ENCODE peak calls at places on chromosomes 4 and X, in six cellular contexts. K, W, A, S, M and N are unnamed samples. For H3K36me3, the result is how much of the 10 kb centered on the place peaks cover.

GRCh38 chr4:56086073-56086521 is 137.4 kb downstream of the CEP135 start:
- DNase-seq in S (no peak), A (no peak), W (peak), K (no peak), M (no peak), N (no peak)

GRCh38 chr4:157045507-157046127 is 30.3 kb upstream of the GLRB start:
- DNase-seq in W (peak), M (no peak), S (no peak), A (no peak), K (peak), N (peak)

GRCh38 chrX:65575024-65575423 is 40.4 kb upstream of the LAS1L start:
- DNase-seq in K (no peak), M (no peak), W (no peak), S (no peak), A (no peak), N (no peak)

GRCh38 chrX:2507904-2508630 is 7.3 kb upstream of the DHRSX start:
- DNase-seq in M (no peak), W (no peak), S (no peak), A (no peak), K (no peak), N (no peak)

GRCh38 chrX:34901761-34902160 is 40.8 kb upstream of the FAM47B start:
- DNase-seq in M (no peak), W (no peak), K (no peak), A (no peak), S (no peak), N (no peak)

GRCh38 chr4:159764343-159764952 is 661.6 kb downstream of the RAPGEF2 start:
- DNase-seq in S (no peak), A (no peak), W (peak), M (no peak), K (peak), N (no peak)

GRCh38 chr4:141352775-141353544 is 132.3 kb downstream of the ZNF330 start:
- DNase-seq in A (no peak), K (peak), S (no peak), M (no peak), W (peak), N (no peak)

GRCh38 chr4:98469776-98470175 is 188.6 kb downstream of the TSPAN5 start:
- DNase-seq in W (no peak), K (no peak), A (no peak), S (no peak), M (no peak), N (no peak)

GRCh38 chrX:19214248-19214787 is 92.0 kb upstream of the ADGRG2 start:
- DNase-seq in S (no peak), M (no peak), K (no peak), A (no peak), W (no peak), N (no peak)

DNA sequence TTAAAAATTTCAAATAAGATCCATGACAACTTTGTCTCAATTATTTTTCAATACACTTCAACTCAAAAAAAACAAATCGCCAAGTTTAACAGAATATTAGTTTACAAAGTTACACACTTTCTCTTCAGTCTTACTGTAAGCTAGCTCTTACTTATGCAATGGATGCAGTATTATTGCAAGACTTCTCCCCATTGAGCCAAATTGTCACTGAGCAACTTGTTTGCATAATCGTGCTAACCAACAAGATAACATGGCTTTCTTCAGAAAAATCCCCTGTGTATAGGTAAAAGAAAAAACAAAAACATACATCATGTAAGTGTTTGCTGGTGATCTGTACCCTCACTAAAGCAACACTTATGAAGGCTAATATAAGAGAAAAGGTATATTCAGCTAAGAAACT is 18.9 kb downstream of the DNAJB14 start:
- DNase-seq in S (no peak), K (no peak), M (no peak), W (no peak), A (no peak), N (no peak)
- H3K36me3 ChIP-seq in S (under half), K (under half), M (under half), W (under half), A (under half), N (under half)

DNA sequence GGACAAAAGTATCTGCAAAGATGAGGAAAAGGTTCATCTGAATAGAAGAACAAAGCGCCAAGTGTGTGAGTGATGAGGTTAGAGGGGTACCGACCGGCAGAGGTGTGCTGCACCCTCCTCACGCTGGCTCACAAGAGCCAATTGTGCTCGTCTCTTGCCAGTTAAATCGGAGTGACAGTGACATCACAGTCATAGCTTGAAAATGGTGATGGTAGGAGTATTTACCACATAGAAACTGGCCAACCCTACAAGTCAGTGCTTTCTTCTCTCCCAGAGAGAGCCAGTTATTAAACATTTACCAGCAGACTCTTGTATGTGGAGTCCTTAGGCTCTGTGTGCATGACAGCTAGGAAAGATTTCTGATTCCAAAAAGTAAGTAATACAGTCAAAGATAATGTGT is 32.4 kb downstream of the CLDN22 start:
- DNase-seq in K (no peak), S (no peak), M (no peak), A (no peak), W (no peak), N (no peak)
- H3K36me3 ChIP-seq in K (under half), S (half or more), M (under half), A (half or more), W (under half), N (under half)

DNA sequence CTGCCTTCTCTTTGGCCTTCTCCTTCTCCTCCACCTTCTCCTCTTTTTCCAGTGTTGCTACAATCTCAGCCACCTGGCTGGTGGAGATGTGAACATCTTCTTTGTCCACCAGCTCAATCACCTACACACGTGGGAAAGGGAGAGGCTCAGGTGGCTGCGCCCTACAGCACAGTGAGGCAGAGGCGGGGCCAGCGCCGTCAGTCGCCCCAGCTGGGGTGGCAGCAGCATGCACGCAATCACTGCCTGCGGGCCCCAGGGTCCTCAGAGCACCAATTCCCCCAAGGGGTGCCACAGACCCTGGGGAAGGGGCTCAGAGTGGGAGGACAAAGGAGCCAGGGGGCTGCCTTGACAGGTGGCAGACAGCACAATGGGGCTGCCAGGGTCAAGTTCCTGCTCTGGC is 21.4 kb downstream of the FGFR3 start:
- DNase-seq in M (no peak), W (no peak), A (no peak), K (no peak), S (no peak), N (no peak)
- H3K36me3 ChIP-seq in M (under half), W (under half), A (half or more), K (under half), S (half or more), N (half or more)

DNA sequence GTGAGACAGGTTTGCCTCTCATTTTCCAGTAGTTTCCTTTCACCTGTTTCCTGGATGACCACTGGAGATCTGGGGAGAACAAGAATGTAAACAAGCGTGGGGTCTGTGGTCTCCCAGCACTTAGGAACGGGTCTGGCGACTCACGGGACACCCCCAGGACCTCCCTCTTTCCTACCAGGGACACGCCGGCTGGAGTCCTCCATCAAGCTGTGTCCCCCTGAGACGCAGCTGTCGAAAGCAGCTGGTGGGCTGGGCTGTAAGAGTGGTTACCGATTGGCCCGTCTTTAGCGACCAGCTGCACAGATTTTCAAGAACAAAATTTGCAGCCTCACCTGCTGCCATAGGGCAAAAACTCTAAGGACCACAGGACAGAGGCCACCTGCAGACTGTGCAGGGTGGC is 11.9 kb downstream of the LRPAP1 start:
- DNase-seq in M (no peak), W (no peak), S (no peak), K (no peak), A (no peak), N (no peak)
- H3K36me3 ChIP-seq in M (under half), W (under half), S (half or more), K (under half), A (half or more), N (half or more)

GRCh38 chr4:7769936-7770674 is 169.6 kb downstream of the AFAP1 start:
- DNase-seq in K (no peak), S (no peak), M (no peak), A (no peak), W (peak), N (no peak)

GRCh38 chr4:7771056-7771455 is 168.6 kb downstream of the AFAP1 start:
- DNase-seq in S (no peak), M (no peak), K (no peak), W (no peak), A (no peak), N (no peak)

GRCh38 chr4:7769308-7769841 is 170.3 kb downstream of the AFAP1 start:
- DNase-seq in A (no peak), W (no peak), K (no peak), S (no peak), M (no peak), N (no peak)

GRCh38 chr4:7771541-7772507 is 167.8 kb downstream of the AFAP1 start:
- DNase-seq in K (no peak), A (peak), M (no peak), W (no peak), S (no peak), N (no peak)

GRCh38 chr4:7770675-7771050 is 169.0 kb downstream of the AFAP1 start:
- DNase-seq in S (no peak), M (no peak), A (peak), W (no peak), K (no peak), N (no peak)
- H3K36me3 ChIP-seq in S (half or more), M (under half), A (half or more), W (under half), K (under half), N (under half)

GRCh38 chr4:145842224-145842887 is 96.3 kb downstream of the ZNF827 start:
- DNase-seq in A (no peak), S (no peak), M (no peak), W (no peak), K (no peak), N (no peak)
- H3K36me3 ChIP-seq in A (under half), S (under half), M (under half), W (under half), K (under half), N (under half)

DNA sequence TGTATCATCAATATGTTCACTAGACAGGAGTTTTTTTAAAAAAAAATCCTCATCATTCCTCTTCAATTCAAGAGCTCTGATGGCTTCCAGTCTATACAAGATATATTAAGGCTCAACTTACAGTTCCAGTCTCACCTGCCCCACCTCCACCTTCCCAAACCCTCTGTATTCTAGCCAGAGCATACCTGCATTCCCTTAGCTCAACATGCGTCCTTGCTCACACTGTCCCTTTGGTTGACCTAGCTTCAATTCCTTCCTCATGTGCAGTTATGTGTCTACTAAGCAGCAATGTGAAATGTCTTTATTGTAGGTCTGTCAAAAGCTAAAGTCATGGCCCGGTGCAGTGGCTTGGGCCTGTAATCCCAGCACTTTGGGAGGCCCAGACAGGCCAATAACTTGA is 10.8 kb downstream of the DHX15 start:
- DNase-seq in A (no peak), M (no peak), S (no peak), W (no peak), K (no peak), N (no peak)
- H3K36me3 ChIP-seq in A (under half), M (under half), S (under half), W (under half), K (under half), N (under half)